ENCODE peak calls at places on chromosomes 13 and 19, in six cellular contexts. One of them, this sample, is unnamed.

GRCh38 chr13:99296270-99296865 is 10.8 kb downstream of the GPR183 start:
- DNase-seq in activated CD8-positive, alpha-beta memory T cell treated with anti-CD3 and anti-CD28 coated beads, Interleukin-2, amount 50 U/mL, for 4 hours: no peak
- DNase-seq in effector memory CD8-positive, alpha-beta T cell: no peak
- DNase-seq in ACHN: no peak
- DNase-seq in NCI-H2029 treated with DMSO at 0.1 percent for 48 hours: no peak
- DNase-seq in mucosa of gallbladder: no peak
- DNase-seq in this sample: no peak

GRCh38 chr13:93915269-93915809 is 564.1 kb downstream of the DCT start:
- DNase-seq in ACHN: no peak
- DNase-seq in effector memory CD8-positive, alpha-beta T cell: no peak
- DNase-seq in activated CD8-positive, alpha-beta memory T cell treated with anti-CD3 and anti-CD28 coated beads, Interleukin-2, amount 50 U/mL, for 4 hours: no peak
- DNase-seq in NCI-H2029 treated with DMSO at 0.1 percent for 48 hours: no peak
- DNase-seq in mucosa of gallbladder: no peak
- DNase-seq in this sample: no peak

GRCh38 chr19:40717880-40718773 is 1.2 kb downstream of the ITPKC start:
- DNase-seq in ACHN: peak
- DNase-seq in effector memory CD8-positive, alpha-beta T cell: no peak
- DNase-seq in NCI-H2029 treated with DMSO at 0.1 percent for 48 hours: no peak
- DNase-seq in mucosa of gallbladder: no peak
- DNase-seq in activated CD8-positive, alpha-beta memory T cell treated with anti-CD3 and anti-CD28 coated beads, Interleukin-2, amount 50 U/mL, for 4 hours: no peak
- DNase-seq in this sample: peak

GRCh38 chr13:79808475-79808874 is 327.5 kb downstream of the NDFIP2 start:
- DNase-seq in NCI-H2029 treated with DMSO at 0.1 percent for 48 hours: no peak
- DNase-seq in activated CD8-positive, alpha-beta memory T cell treated with anti-CD3 and anti-CD28 coated beads, Interleukin-2, amount 50 U/mL, for 4 hours: no peak
- DNase-seq in mucosa of gallbladder: no peak
- DNase-seq in ACHN: no peak
- DNase-seq in effector memory CD8-positive, alpha-beta T cell: no peak
- DNase-seq in this sample: no peak

GRCh38 chr13:59514316-59514715 is 649.4 kb downstream of the DIAPH3 start:
- DNase-seq in activated CD8-positive, alpha-beta memory T cell treated with anti-CD3 and anti-CD28 coated beads, Interleukin-2, amount 50 U/mL, for 4 hours: no peak
- DNase-seq in NCI-H2029 treated with DMSO at 0.1 percent for 48 hours: no peak
- DNase-seq in mucosa of gallbladder: no peak
- DNase-seq in effector memory CD8-positive, alpha-beta T cell: no peak
- DNase-seq in ACHN: no peak
- DNase-seq in this sample: no peak

GRCh38 chr13:98447881-98448641 is 128.8 kb downstream of the STK24 start:
- DNase-seq in ACHN: no peak
- DNase-seq in effector memory CD8-positive, alpha-beta T cell: no peak
- DNase-seq in mucosa of gallbladder: no peak
- DNase-seq in NCI-H2029 treated with DMSO at 0.1 percent for 48 hours: no peak
- DNase-seq in activated CD8-positive, alpha-beta memory T cell treated with anti-CD3 and anti-CD28 coated beads, Interleukin-2, amount 50 U/mL, for 4 hours: no peak
- DNase-seq in this sample: no peak

GRCh38 chr19:31448221-31448657 is 99.0 kb upstream of the TSHZ3 start:
- DNase-seq in effector memory CD8-positive, alpha-beta T cell: no peak
- DNase-seq in activated CD8-positive, alpha-beta memory T cell treated with anti-CD3 and anti-CD28 coated beads, Interleukin-2, amount 50 U/mL, for 4 hours: no peak
- DNase-seq in ACHN: no peak
- DNase-seq in NCI-H2029 treated with DMSO at 0.1 percent for 48 hours: peak
- DNase-seq in mucosa of gallbladder: peak
- DNase-seq in this sample: no peak

GRCh38 chr13:51148223-51148951 is 37.3 kb upstream of the C13orf42 start:
- DNase-seq in ACHN: no peak
- DNase-seq in mucosa of gallbladder: no peak
- DNase-seq in NCI-H2029 treated with DMSO at 0.1 percent for 48 hours: no peak
- DNase-seq in activated CD8-positive, alpha-beta memory T cell treated with anti-CD3 and anti-CD28 coated beads, Interleukin-2, amount 50 U/mL, for 4 hours: no peak
- DNase-seq in effector memory CD8-positive, alpha-beta T cell: no peak
- DNase-seq in this sample: no peak

GRCh38 chr13:111252449-111253124 is 67.9 kb upstream of the TEX29 start:
- DNase-seq in activated CD8-positive, alpha-beta memory T cell treated with anti-CD3 and anti-CD28 coated beads, Interleukin-2, amount 50 U/mL, for 4 hours: no peak
- DNase-seq in effector memory CD8-positive, alpha-beta T cell: no peak
- DNase-seq in mucosa of gallbladder: no peak
- DNase-seq in ACHN: no peak
- DNase-seq in NCI-H2029 treated with DMSO at 0.1 percent for 48 hours: no peak
- DNase-seq in this sample: no peak

GRCh38 chr19:18778826-18779354 is 12.2 kb downstream of the COMP start:
- DNase-seq in ACHN: no peak
- DNase-seq in activated CD8-positive, alpha-beta memory T cell treated with anti-CD3 and anti-CD28 coated beads, Interleukin-2, amount 50 U/mL, for 4 hours: no peak
- DNase-seq in mucosa of gallbladder: no peak
- DNase-seq in NCI-H2029 treated with DMSO at 0.1 percent for 48 hours: no peak
- DNase-seq in effector memory CD8-positive, alpha-beta T cell: no peak
- DNase-seq in this sample: no peak

GRCh38 chr13:106490887-106491321 is 44.6 kb downstream of the EFNB2 start:
- DNase-seq in NCI-H2029 treated with DMSO at 0.1 percent for 48 hours: no peak
- DNase-seq in activated CD8-positive, alpha-beta memory T cell treated with anti-CD3 and anti-CD28 coated beads, Interleukin-2, amount 50 U/mL, for 4 hours: no peak
- DNase-seq in ACHN: no peak
- DNase-seq in effector memory CD8-positive, alpha-beta T cell: peak
- DNase-seq in mucosa of gallbladder: no peak
- DNase-seq in this sample: no peak

GRCh38 chr19:12202250-12202649 is 39.4 kb downstream of the ZNF136 start:
- DNase-seq in effector memory CD8-positive, alpha-beta T cell: peak
- DNase-seq in activated CD8-positive, alpha-beta memory T cell treated with anti-CD3 and anti-CD28 coated beads, Interleukin-2, amount 50 U/mL, for 4 hours: peak
- DNase-seq in ACHN: no peak
- DNase-seq in mucosa of gallbladder: peak
- DNase-seq in NCI-H2029 treated with DMSO at 0.1 percent for 48 hours: no peak
- DNase-seq in this sample: peak

GRCh38 chr19:18476507-18477041 is 38.6 kb upstream of the ISYNA1 start:
- DNase-seq in activated CD8-positive, alpha-beta memory T cell treated with anti-CD3 and anti-CD28 coated beads, Interleukin-2, amount 50 U/mL, for 4 hours: no peak
- DNase-seq in NCI-H2029 treated with DMSO at 0.1 percent for 48 hours: no peak
- DNase-seq in effector memory CD8-positive, alpha-beta T cell: no peak
- DNase-seq in mucosa of gallbladder: no peak
- DNase-seq in ACHN: no peak
- DNase-seq in this sample: no peak

GRCh38 chr19:55075366-55075998 is at the start of gene EPS8L1:
- DNase-seq in ACHN: no peak
- DNase-seq in mucosa of gallbladder: peak
- DNase-seq in activated CD8-positive, alpha-beta memory T cell treated with anti-CD3 and anti-CD28 coated beads, Interleukin-2, amount 50 U/mL, for 4 hours: no peak
- DNase-seq in NCI-H2029 treated with DMSO at 0.1 percent for 48 hours: no peak
- DNase-seq in effector memory CD8-positive, alpha-beta T cell: no peak
- DNase-seq in this sample: no peak